ENCODE peak calls at places on chromosomes 12 and 14, in six cellular contexts. F, X, A, N, T and J are unnamed samples.

GRCh38 chr12:32053881-32054624 is 52.6 kb upstream of the BICD1 start:
- DNase-seq in F (no peak), X (peak), A (no peak), N (peak), T (peak), J (no peak)

GRCh38 chr14:65251213-65251612 is 148.9 kb upstream of the MAX start:
- DNase-seq in F (no peak), X (no peak), A (no peak), N (no peak), T (no peak), J (peak)

GRCh38 chr14:33103489-33103888 is 164.8 kb downstream of the NPAS3 start:
- DNase-seq in F (no peak), X (no peak), A (no peak), N (no peak), T (no peak), J (no peak)

GRCh38 chr12:38547586-38547985 is 231.0 kb downstream of the ALG10B start:
- DNase-seq in F (no peak), X (no peak), A (no peak), N (no peak), T (no peak), J (no peak)

GRCh38 chr14:77026930-77027537 is 1.5 kb downstream of the IRF2BPL start:
- DNase-seq in F (peak), X (peak), A (no peak), N (peak), T (no peak), J (peak)

GRCh38 chr14:60724080-60724618 is at the start of gene SIX4:
- DNase-seq in F (peak), X (peak), A (no peak), N (peak), T (peak), J (peak)

GRCh38 chr14:21711360-21711961 is 37.8 kb upstream of the OR4E1 start:
- DNase-seq in F (peak), X (peak), A (no peak), N (peak), T (peak), J (peak)

GRCh38 chr12:27824126-27824842 is 44.2 kb upstream of the MANSC4 start:
- DNase-seq in F (no peak), X (no peak), A (peak), N (no peak), T (no peak), J (no peak)

GRCh38 chr12:132305991-132306884 is 23.2 kb downstream of the GALNT9 start:
- DNase-seq in F (no peak), X (no peak), A (no peak), N (no peak), T (no peak), J (no peak)

DNA sequence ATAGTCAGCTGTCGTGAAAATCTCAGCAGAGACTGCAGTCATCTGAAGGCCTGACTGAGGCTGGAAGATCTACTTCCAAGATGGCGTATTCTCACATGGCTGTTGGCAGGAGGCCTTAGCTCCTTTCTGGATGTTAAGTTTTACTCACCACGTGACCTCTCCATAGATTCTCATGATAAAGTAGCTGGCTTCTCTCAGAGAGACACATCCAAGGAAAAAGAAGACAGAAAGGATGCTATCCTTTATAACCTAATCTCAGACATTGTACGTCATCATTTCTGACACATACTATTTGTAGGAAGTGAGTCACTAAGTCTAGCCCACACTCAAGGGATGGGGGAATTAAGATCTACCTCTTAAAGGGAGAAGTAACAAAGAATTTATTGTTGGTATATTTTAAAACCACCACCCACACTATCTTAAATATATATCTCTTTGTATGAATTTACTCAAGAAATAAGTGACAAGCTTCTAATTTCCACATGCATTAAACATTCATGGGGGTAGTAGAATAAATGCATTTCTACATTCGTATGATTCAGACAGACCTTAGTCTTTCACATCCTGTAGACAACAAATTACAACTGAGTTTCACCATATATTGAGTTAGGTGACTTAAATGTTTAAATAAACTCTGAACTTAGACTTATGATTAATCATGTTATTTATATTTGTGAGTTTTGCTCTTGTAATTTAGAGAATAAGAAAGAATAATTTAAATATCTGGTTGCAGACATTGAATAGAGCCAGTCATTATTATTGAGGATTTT is 411.0 kb downstream of the LRIG3 start:
- DNase-seq in F (peak), X (peak), A (no peak), N (no peak), T (no peak), J (peak)
- TF ChIP-seq POLR2A in F (no peak), X (no peak), A (no peak), N (no peak), T (no peak), J (no peak)

DNA sequence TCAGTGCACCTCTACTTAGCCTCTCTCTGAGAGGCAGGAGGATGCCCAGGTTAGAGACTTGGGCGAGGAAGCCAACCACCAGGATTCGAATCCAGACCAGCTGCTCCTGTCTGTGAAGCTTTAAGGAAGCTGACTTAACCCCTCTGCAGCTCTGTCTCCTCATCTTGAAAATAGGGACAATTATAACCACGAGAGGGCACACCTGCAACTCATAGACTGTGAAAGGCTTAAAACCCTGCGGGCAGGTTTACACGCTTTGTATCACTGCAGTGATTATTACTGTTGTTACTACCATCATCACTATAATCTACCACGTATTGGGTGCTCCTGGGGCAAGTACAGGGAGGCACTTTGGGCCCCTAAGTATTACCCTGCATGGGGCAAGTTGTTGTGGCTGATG is 379.8 kb downstream of the VRK1 start:
- DNase-seq in F (no peak), X (peak), A (no peak), N (no peak), T (peak), J (peak)
- TF ChIP-seq CTCF in F (no peak), X (peak), A (peak), N (peak), T (peak), J (peak)

DNA sequence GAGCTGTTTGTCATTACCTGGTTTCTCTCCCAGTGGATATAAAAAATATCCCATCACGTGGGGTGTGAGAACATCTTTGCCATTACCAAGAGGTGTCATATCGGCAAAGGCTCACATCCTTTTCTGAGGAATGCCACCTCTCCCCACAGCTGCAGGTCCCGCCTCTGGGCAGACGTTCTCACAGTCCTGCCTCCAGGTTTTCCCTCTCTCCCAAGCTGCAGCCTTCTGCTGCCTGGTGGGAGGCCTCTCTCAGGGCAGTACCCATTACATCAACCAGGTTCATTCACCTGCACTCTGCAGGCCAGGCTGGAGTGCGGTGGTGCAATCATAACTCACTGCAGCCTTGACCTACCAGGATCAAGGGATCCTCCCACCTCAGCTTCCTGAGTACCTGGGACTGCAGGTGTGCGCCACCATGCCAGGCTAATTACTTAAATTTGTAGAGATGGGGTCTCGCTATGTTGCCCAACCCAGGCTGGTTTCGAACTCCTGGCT is 15.0 kb upstream of the TMEM119 start:
- DNase-seq in F (no peak), X (no peak), A (no peak), N (no peak), T (no peak), J (no peak)
- TF ChIP-seq MYC in F (no peak), X (no peak), A (no peak), N (no peak), T (no peak), J (no peak)

DNA sequence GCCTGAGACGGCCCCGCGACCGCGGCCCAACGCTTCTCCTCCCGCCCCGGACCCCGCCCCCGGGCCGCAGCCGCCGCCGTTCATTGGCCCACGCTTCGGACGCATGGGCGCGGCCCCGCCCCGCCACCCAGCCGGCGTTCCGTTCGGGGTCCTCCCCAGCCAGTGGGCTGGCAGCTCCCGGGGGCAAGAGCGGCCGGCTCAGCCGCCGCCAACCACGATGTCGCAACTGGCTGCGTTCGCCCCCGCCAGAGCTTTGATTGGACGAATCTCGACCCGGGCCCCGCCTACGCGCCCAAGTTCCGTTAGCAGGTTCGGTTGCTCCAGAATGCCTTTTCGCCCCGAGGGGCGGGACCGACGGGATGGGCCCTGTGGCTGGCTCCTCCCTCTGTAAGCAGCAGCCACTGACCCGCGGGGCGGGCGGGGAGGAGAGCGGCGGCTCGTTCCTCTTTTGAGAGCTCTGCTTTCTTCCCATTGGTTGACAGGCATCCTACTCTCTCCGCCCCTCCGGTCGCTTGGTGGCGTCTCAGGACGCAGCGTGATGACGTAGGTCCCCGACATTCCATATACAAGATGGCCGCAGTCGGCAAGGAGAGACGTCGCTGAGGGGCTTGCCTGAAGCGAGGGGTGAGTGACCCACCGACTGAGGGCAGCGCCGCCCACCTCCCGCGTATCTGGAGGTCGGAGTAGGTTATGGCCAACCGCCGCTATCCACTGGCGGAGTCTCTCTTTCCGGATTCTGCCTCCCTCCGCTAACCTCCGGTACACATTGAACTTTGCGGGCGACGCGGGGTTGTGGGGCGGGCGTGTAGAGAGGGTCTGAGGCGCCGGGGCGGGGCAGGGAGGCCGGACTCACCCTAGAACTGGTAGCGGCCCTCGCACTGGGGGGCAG is at the start of the genes CCNK and SETD3:
- DNase-seq in F (peak), X (peak), A (peak), N (peak), T (peak), J (peak)
- TF ChIP-seq POLR2A in F (peak), X (peak), A (peak), N (peak), T (peak), J (peak)

DNA sequence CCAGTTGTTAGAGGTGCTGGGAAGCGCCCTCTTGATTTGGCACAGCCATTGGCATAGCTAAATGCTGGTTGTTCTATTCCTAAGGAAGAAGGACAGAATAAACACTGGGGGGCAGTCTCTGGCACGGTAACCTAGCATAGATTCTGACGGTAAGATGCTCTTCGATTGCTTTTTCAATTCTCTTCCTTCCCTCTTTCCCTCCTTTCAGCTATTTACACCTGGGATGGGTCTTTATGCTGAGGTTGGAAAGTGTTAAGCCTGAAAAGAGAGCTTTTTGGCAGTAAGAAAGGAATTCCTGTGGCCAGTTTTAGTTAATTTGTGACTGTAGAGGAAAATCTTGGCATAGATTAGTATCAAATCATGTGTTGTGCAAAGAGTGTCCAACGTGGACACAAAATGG is 162.8 kb downstream of the SNAPC1 start:
- DNase-seq in F (peak), X (peak), A (no peak), N (no peak), T (peak), J (peak)
- TF ChIP-seq CTCF in F (no peak), X (peak), A (peak), N (peak), T (peak), J (peak)

DNA sequence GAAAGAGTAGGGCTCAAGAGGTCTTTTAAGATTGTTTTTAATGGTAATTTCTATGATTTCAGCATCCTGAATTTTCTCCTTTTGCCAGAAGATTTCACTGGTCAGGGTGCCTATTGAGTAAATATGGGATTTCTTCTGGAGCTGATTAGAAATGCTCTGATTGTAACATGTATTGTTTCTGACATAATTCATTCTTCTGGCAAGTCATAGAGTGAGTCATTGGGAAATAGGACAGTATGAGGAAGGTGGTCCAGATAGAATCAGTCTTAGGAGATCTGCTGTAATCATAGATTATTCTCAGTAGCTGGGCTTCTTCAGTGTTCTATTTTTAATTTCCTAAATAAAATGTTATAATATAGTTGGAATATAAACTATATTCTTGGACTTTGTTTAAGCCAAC is 182.0 kb upstream of the NAV3 start:
- DNase-seq in F (no peak), X (no peak), A (no peak), N (no peak), T (no peak), J (no peak)
- TF ChIP-seq MYC in F (no peak), X (no peak), A (no peak), N (no peak), T (no peak), J (no peak)